ENCODE peak calls at places on chromosomes 16 and 17, in five cellular contexts. One of them, this sample, is unnamed.

GRCh38 chr16:56203052-56203451 is 11.8 kb downstream of the GNAO1 start:
- DNase-seq in GM12891: no peak
- DNase-seq in heart left ventricle: no peak
- DNase-seq in epithelial cell of esophagus: peak; percentile 43
- DNase-seq in NB4: peak; percentile 75
- DNase-seq in this sample: peak; percentile 12

GRCh38 chr17:67467500-67468481 is 90.7 kb downstream of the PITPNC1 start:
- DNase-seq in epithelial cell of esophagus: no peak
- DNase-seq in heart left ventricle: no peak
- DNase-seq in GM12891: no peak
- DNase-seq in NB4: peak; percentile 51
- DNase-seq in this sample: no peak

GRCh38 chr16:20866161-20866772 is 33.9 kb downstream of the DCUN1D3 start:
- DNase-seq in NB4: peak; percentile 63
- DNase-seq in heart left ventricle: peak; percentile 62
- DNase-seq in GM12891: no peak
- DNase-seq in epithelial cell of esophagus: peak; percentile 90
- DNase-seq in this sample: peak; percentile 88

GRCh38 chr17:64679710-64680216 is 17.7 kb upstream of the SMURF2 start:
- DNase-seq in GM12891: no peak
- DNase-seq in epithelial cell of esophagus: peak; percentile 98
- DNase-seq in heart left ventricle: peak; percentile 43
- DNase-seq in NB4: no peak
- DNase-seq in this sample: peak; percentile 98

GRCh38 chr17:42967925-42968324 is 3.7 kb upstream of the AARSD1 start:
- DNase-seq in epithelial cell of esophagus: no peak
- DNase-seq in GM12891: no peak
- DNase-seq in heart left ventricle: no peak
- DNase-seq in NB4: no peak
- DNase-seq in this sample: no peak

GRCh38 chr17:62807812-62808575 is at the start of gene MARCHF10:
- DNase-seq in heart left ventricle: no peak
- DNase-seq in GM12891: peak; percentile 58
- DNase-seq in NB4: no peak
- DNase-seq in epithelial cell of esophagus: no peak
- DNase-seq in this sample: no peak

GRCh38 chr17:7886227-7887037 is 2.2 kb upstream of the CHD3 start:
- DNase-seq in GM12891: no peak
- DNase-seq in epithelial cell of esophagus: no peak
- DNase-seq in NB4: peak; percentile 45
- DNase-seq in heart left ventricle: peak; percentile 36
- DNase-seq in this sample: peak; percentile 25

GRCh38 chr17:72609501-72609900 is 483.0 kb downstream of the SLC39A11 start:
- DNase-seq in heart left ventricle: no peak
- DNase-seq in epithelial cell of esophagus: peak; percentile 89
- DNase-seq in NB4: no peak
- DNase-seq in GM12891: no peak
- DNase-seq in this sample: peak; percentile 91

GRCh38 chr16:51408357-51408756 is 257.3 kb upstream of the SALL1 start:
- DNase-seq in heart left ventricle: no peak
- DNase-seq in GM12891: no peak
- DNase-seq in NB4: no peak
- DNase-seq in epithelial cell of esophagus: peak; percentile 86
- DNase-seq in this sample: peak; percentile 79

GRCh38 chr16:82627811-82628339 is 1.1 kb downstream of the CDH13 start:
- DNase-seq in GM12891: no peak
- DNase-seq in NB4: no peak
- DNase-seq in epithelial cell of esophagus: peak; percentile 89
- DNase-seq in heart left ventricle: peak; percentile 51
- DNase-seq in this sample: peak; percentile 92

GRCh38 chr16:88619859-88620655 is 18.3 kb upstream of the IL17C start:
- DNase-seq in GM12891: no peak
- DNase-seq in heart left ventricle: no peak
- DNase-seq in epithelial cell of esophagus: no peak
- DNase-seq in NB4: no peak
- DNase-seq in this sample: no peak

GRCh38 chr17:50609376-50610074 is 25.2 kb upstream of the ABCC3 start:
- DNase-seq in epithelial cell of esophagus: peak; percentile 39
- DNase-seq in heart left ventricle: no peak
- DNase-seq in GM12891: no peak
- DNase-seq in NB4: no peak
- DNase-seq in this sample: no peak

GRCh38 chr17:49739662-49740271 is 24.2 kb downstream of the FAM117A start:
- DNase-seq in NB4: peak; percentile 98
- DNase-seq in heart left ventricle: peak; percentile 89
- DNase-seq in epithelial cell of esophagus: peak; percentile 83
- DNase-seq in GM12891: no peak
- DNase-seq in this sample: peak; percentile 44